ENCODE peak calls at places on chromosome 3, in seven cellular contexts. A is left lung, W is natural killer cell, G is upper lobe of left lung, Z is uterus, S is GM10248, J is activated B cell treated with CpG ODN at 0.5 μM for 24 hours. Y is an unnamed sample.

GRCh38 chr3:98551754-98552153 is 20.0 kb downstream of the GPR15 start:
- DNase-seq in A (no peak), G (no peak), J (no peak), Z (no peak), W (no peak), S (no peak), Y (no peak)

GRCh38 chr3:186281172-186281571 is 80.9 kb downstream of the DGKG start:
- DNase-seq in Z (no peak), A (no peak), G (no peak), J (no peak), S (no peak), W (no peak), Y (no peak)

GRCh38 chr3:23129817-23130216 is 73.3 kb upstream of the UBE2E2 start:
- DNase-seq in G (no peak), Z (no peak), W (no peak), A (no peak), S (no peak), J (no peak), Y (no peak)

GRCh38 chr3:56923546-56924224 is 121.9 kb upstream of the ARHGEF3 start:
- DNase-seq in W (no peak), A (no peak), J (no peak), G (no peak), S (no peak), Z (peak), Y (no peak)

GRCh38 chr3:101518421-101518871 is 5.4 kb upstream of the SENP7 start:
- DNase-seq in G (no peak), W (no peak), Z (no peak), S (peak), A (no peak), J (no peak), Y (no peak)

GRCh38 chr3:179301645-179302044 is 21.2 kb upstream of the ZNF639 start:
- DNase-seq in G (no peak), W (no peak), S (no peak), J (no peak), A (no peak), Z (no peak), Y (no peak)

GRCh38 chr3:149368850-149369497 is 8.5 kb downstream of the TM4SF1 start:
- DNase-seq in W (no peak), A (no peak), Z (no peak), S (no peak), G (no peak), J (no peak), Y (no peak)

GRCh38 chr3:195556390-195556789 is 13.3 kb upstream of the PPP1R2 start:
- DNase-seq in S (no peak), W (no peak), A (no peak), Z (no peak), J (no peak), G (no peak), Y (no peak)

GRCh38 chr3:176554264-176554663 is 643.0 kb downstream of the TBL1XR1 start:
- DNase-seq in A (no peak), S (no peak), G (no peak), Z (no peak), W (no peak), J (no peak), Y (no peak)

GRCh38 chr3:139505829-139506386 is 29.6 kb upstream of the RBP2 start:
- DNase-seq in Z (no peak), G (no peak), A (no peak), S (no peak), J (no peak), W (no peak), Y (no peak)

GRCh38 chr3:132315851-132316250 is 1.4 kb upstream of the ACP3 start:
- DNase-seq in A (no peak), G (no peak), W (no peak), J (no peak), Z (no peak), S (no peak), Y (no peak)

GRCh38 chr3:13200951-13201350 is 127.7 kb upstream of the IQSEC1 start:
- DNase-seq in W (no peak), S (no peak), A (no peak), Z (no peak), J (no peak), G (no peak), Y (no peak)
- TF ChIP-seq CTCF in W (no peak), S (peak), A (no peak), Z (no peak), J (no peak), G (no peak), Y (no peak)

GRCh38 chr3:171460226-171461086 is at the start of gene TNIK:
- DNase-seq in A (peak), S (peak), G (peak), J (peak), W (peak), Z (peak), Y (peak)
- TF ChIP-seq CTCF in A (no peak), S (peak), G (peak), J (no peak), W (peak), Z (peak), Y (no peak)

GRCh38 chr3:187971629-187972028 is 182.3 kb upstream of the LPP start:
- DNase-seq in W (no peak), G (no peak), S (no peak), J (no peak), A (no peak), Z (no peak), Y (no peak)
- TF ChIP-seq CTCF in W (no peak), G (no peak), S (no peak), J (no peak), A (no peak), Z (no peak), Y (no peak)

GRCh38 chr3:124530916-124531315 is 199.3 kb upstream of the UMPS start:
- DNase-seq in A (no peak), W (no peak), S (no peak), Z (no peak), J (no peak), G (no peak), Y (no peak)

GRCh38 chr3:124532071-124532470 is 198.2 kb upstream of the UMPS start:
- DNase-seq in S (no peak), W (no peak), J (no peak), A (no peak), G (no peak), Z (no peak), Y (no peak)

GRCh38 chr3:124529826-124530571 is 200.3 kb upstream of the UMPS start:
- DNase-seq in W (no peak), S (no peak), Z (no peak), A (no peak), G (no peak), J (no peak), Y (no peak)

GRCh38 chr3:124522226-124522625 is 208.0 kb upstream of the UMPS start:
- DNase-seq in W (no peak), S (no peak), A (no peak), J (no peak), Z (no peak), G (no peak), Y (no peak)

GRCh38 chr3:124526601-124527000 is 203.7 kb upstream of the UMPS start:
- DNase-seq in A (no peak), W (no peak), Z (no peak), S (no peak), G (no peak), J (no peak), Y (no peak)
- TF ChIP-seq CTCF in A (no peak), W (no peak), Z (no peak), S (no peak), G (no peak), J (no peak), Y (no peak)

DNA sequence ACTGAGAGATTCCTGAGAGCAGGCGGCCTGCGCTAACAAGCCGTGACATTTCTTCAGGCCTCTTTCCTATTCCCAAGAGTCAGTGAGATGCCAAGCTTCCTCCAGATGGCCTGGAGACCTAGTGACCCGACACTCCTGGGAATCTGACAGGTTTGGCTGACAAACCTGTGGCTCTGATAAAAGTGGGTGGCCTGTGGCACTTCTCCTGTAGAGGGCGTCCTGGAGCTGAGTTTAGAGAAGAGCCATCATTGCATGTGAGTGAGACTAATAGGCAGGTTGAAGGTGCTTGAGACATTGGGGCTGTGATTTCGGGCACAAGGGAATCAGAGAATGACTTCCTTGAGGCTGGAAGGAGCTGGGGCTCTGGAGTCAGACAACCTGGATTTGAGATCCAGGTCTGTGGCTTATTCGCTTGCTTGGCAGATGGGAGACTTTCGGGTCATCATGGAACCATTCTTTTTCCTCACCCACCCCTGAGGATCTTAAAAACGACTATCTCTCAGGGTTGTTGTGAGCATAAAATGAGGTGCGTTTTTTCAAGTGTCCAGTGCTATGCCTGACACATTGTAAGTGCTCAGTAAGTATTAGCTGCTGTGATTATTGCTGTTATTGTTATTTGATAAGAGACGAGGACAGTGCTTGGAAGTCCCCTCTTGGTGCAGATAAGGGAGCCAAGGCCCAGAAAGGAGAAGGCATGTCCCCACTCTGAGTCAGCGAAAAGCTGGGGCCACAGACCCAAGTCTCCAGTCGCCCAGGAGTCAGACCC is 77.2 kb downstream of the SCN10A start:
- DNase-seq in G (no peak), J (no peak), W (no peak), S (peak), Z (no peak), A (no peak), Y (no peak)
- TF ChIP-seq CTCF in G (peak), J (no peak), W (no peak), S (peak), Z (no peak), A (no peak), Y (peak)

GRCh38 chr3:32873491-32874130 is 55.8 kb downstream of the TRIM71 start:
- DNase-seq in W (no peak), S (no peak), A (peak), Z (no peak), J (no peak), G (no peak), Y (no peak)
- TF ChIP-seq CTCF in W (no peak), S (no peak), A (no peak), Z (no peak), J (no peak), G (no peak), Y (no peak)

DNA sequence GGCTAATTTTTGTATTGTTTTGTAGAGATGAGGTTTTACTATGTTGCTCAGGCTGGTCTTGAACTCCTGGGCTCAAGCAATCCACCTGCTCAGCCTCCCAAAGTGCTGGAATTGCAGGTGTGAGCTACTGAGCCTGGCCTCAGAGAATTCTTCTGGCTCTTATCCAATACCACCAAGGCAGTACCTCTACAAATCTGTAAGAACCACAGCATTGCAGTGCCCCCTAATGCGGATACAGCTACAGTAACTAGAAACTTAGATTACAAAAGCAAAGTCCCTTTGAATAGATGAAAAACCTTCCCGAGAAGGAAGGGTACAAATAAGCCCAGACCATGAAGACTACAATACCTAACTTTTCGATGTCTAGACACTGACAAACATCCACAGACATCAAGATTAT is 107.9 kb upstream of the DPPA4 start:
- DNase-seq in Z (no peak), J (no peak), A (no peak), G (no peak), S (no peak), W (no peak), Y (no peak)
- TF ChIP-seq CTCF in Z (no peak), J (no peak), A (no peak), G (no peak), S (no peak), W (no peak), Y (no peak)

GRCh38 chr3:150763122-150763840 is at the start of gene SIAH2:
- DNase-seq in S (peak), Z (peak), W (peak), J (peak), A (peak), G (peak), Y (peak)

GRCh38 chr3:150762662-150763121 is 277 bp downstream of the SIAH2 start:
- DNase-seq in W (no peak), A (no peak), J (no peak), G (no peak), S (no peak), Z (no peak), Y (no peak)

GRCh38 chr3:150761831-150762661 is 923 bp downstream of the SIAH2 start:
- DNase-seq in A (peak), Z (peak), S (no peak), G (peak), J (peak), W (peak), Y (peak)

GRCh38 chr3:150764607-150765366 is 1.8 kb upstream of the SIAH2 start:
- DNase-seq in G (no peak), S (no peak), Z (no peak), J (no peak), W (no peak), A (no peak), Y (no peak)

DNA sequence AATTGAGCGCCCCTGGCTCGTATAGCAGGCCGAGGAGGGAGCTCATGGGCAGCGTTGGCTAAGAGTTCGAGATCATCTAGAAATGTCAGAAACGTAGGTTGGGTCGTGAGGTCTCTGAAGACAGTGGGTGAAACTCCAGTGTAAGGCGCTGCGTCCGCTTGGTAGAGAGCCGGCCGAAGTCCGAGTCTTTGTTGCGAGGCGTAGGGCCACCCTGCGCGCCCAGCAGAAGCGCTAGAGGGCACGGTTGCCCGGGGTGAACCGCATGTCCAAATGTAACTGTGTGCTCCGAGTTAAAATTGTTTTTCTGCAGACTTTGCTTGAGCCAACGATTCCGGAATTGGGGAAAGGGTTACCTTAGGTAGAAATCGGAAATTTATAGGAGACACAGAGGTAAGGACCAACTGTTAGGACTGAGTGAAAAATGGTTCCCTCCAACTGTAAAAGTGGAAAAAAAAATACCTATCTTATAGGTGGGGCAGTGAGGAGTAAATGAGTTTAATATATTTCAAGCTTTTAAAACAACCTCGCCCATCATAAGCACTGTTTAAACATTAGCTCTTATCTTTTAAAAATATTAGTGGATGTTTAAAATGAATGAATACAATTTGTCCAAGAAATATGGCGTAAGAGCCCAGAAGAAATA is 993 bp upstream of the SIAH2 start:
- DNase-seq in J (no peak), G (peak), A (peak), Z (peak), W (peak), S (peak), Y (no peak)
- TF ChIP-seq CTCF in J (no peak), G (peak), A (peak), Z (peak), W (peak), S (peak), Y (no peak)

GRCh38 chr3:70753572-70753971 is 441.1 kb upstream of the MDFIC2 start:
- DNase-seq in A (no peak), G (no peak), W (no peak), J (no peak), S (no peak), Z (no peak), Y (no peak)
- TF ChIP-seq CTCF in A (no peak), G (no peak), W (no peak), J (no peak), S (no peak), Z (no peak), Y (no peak)

DNA sequence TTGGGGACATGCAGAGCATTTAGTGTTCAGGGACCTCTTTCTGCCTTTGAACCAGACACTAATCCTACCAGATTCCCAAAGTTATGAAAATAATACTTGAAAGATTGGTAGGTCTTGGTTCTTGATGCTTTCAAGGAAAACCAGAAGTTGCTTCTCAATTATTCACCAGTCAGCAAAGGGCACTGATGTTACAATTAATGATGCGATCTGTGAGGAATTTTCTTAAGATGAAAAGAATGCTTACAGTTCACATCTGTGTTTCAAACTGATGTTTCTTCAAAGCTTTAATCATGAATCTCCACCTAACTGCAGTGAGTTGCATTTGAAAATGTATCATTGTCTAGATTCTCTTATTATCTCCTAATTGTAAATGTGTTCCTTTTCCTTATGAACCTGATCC is 161.0 kb downstream of the NAALADL2 start:
- DNase-seq in A (no peak), S (no peak), G (no peak), W (no peak), Z (no peak), J (no peak), Y (no peak)
- TF ChIP-seq CTCF in A (no peak), S (no peak), G (no peak), W (no peak), Z (no peak), J (no peak), Y (no peak)

Y was measured in mesothelial cell of epicardium.